ENCODE peak calls at places on chromosome 2, in eight cellular contexts. One of them, this sample, is unnamed.

GRCh38 chr2:47043142-47043890 is 111.8 kb downstream of the STPG4 start:
- DNase-seq in HCT116: peak
- DNase-seq in heart left ventricle: no peak
- DNase-seq in choroid plexus epithelial cell: peak
- DNase-seq in cardiac muscle cell: peak
- DNase-seq in HL-60: no peak
- DNase-seq in BJ: peak
- DNase-seq in SJCRH30: peak
- DNase-seq in this sample: peak

GRCh38 chr2:40400336-40400953 is 51.4 kb downstream of the SLC8A1 start:
- DNase-seq in HCT116: no peak
- DNase-seq in heart left ventricle: no peak
- DNase-seq in choroid plexus epithelial cell: no peak
- DNase-seq in cardiac muscle cell: peak
- DNase-seq in HL-60: no peak
- DNase-seq in BJ: no peak
- DNase-seq in SJCRH30: no peak
- DNase-seq in this sample: no peak

GRCh38 chr2:12928197-12928596 is 211.5 kb downstream of the TRIB2 start:
- DNase-seq in HCT116: no peak
- DNase-seq in heart left ventricle: no peak
- DNase-seq in choroid plexus epithelial cell: peak
- DNase-seq in cardiac muscle cell: peak
- DNase-seq in HL-60: no peak
- DNase-seq in BJ: peak
- DNase-seq in SJCRH30: peak
- DNase-seq in this sample: no peak

GRCh38 chr2:240896871-240897692 is 1.1 kb upstream of the MAB21L4 start:
- DNase-seq in HCT116: no peak
- DNase-seq in heart left ventricle: peak
- DNase-seq in choroid plexus epithelial cell: no peak
- DNase-seq in cardiac muscle cell: no peak
- DNase-seq in HL-60: no peak
- DNase-seq in BJ: no peak
- DNase-seq in SJCRH30: no peak
- DNase-seq in this sample: no peak

GRCh38 chr2:235614900-235615712 is 121.3 kb downstream of the AGAP1 start:
- DNase-seq in HCT116: no peak
- DNase-seq in heart left ventricle: no peak
- DNase-seq in choroid plexus epithelial cell: peak
- DNase-seq in cardiac muscle cell: peak
- DNase-seq in HL-60: no peak
- DNase-seq in BJ: peak
- DNase-seq in SJCRH30: no peak
- DNase-seq in this sample: no peak

GRCh38 chr2:127124426-127124825 is 17.5 kb upstream of the BIN1 start:
- DNase-seq in HCT116: no peak
- DNase-seq in heart left ventricle: no peak
- DNase-seq in choroid plexus epithelial cell: no peak
- DNase-seq in cardiac muscle cell: no peak
- DNase-seq in HL-60: no peak
- DNase-seq in BJ: no peak
- DNase-seq in SJCRH30: no peak
- DNase-seq in this sample: no peak

GRCh38 chr2:62705007-62705829 is at the start of gene EHBP1:
- DNase-seq in HCT116: peak
- DNase-seq in heart left ventricle: peak
- DNase-seq in choroid plexus epithelial cell: peak
- DNase-seq in cardiac muscle cell: peak
- DNase-seq in HL-60: peak
- DNase-seq in BJ: peak
- DNase-seq in SJCRH30: peak
- DNase-seq in this sample: peak

GRCh38 chr2:10591207-10591606 is 98.6 kb downstream of the NOL10 start:
- DNase-seq in HCT116: no peak
- DNase-seq in heart left ventricle: no peak
- DNase-seq in choroid plexus epithelial cell: peak
- DNase-seq in cardiac muscle cell: peak
- DNase-seq in HL-60: peak
- DNase-seq in BJ: no peak
- DNase-seq in SJCRH30: no peak
- DNase-seq in this sample: no peak

GRCh38 chr2:209773377-209773776 is 1.7 kb downstream of the UNC80 start:
- DNase-seq in HCT116: no peak
- DNase-seq in heart left ventricle: no peak
- DNase-seq in choroid plexus epithelial cell: no peak
- DNase-seq in cardiac muscle cell: no peak
- DNase-seq in HL-60: no peak
- DNase-seq in BJ: no peak
- DNase-seq in SJCRH30: peak
- DNase-seq in this sample: no peak

GRCh38 chr2:42201228-42201855 is 32.2 kb downstream of the EML4 start:
- DNase-seq in HCT116: no peak
- DNase-seq in heart left ventricle: no peak
- DNase-seq in choroid plexus epithelial cell: no peak
- DNase-seq in cardiac muscle cell: no peak
- DNase-seq in HL-60: no peak
- DNase-seq in BJ: no peak
- DNase-seq in SJCRH30: no peak
- DNase-seq in this sample: no peak

GRCh38 chr2:169716229-169716886 is 17.3 kb upstream of the KLHL23 start:
- DNase-seq in HCT116: no peak
- DNase-seq in heart left ventricle: no peak
- DNase-seq in choroid plexus epithelial cell: peak
- DNase-seq in cardiac muscle cell: peak
- DNase-seq in HL-60: no peak
- DNase-seq in BJ: peak
- DNase-seq in SJCRH30: peak
- DNase-seq in this sample: no peak

GRCh38 chr2:72081450-72081849 is 66.2 kb downstream of the CYP26B1 start:
- DNase-seq in HCT116: no peak
- DNase-seq in heart left ventricle: no peak
- DNase-seq in choroid plexus epithelial cell: peak
- DNase-seq in cardiac muscle cell: peak
- DNase-seq in HL-60: no peak
- DNase-seq in BJ: no peak
- DNase-seq in SJCRH30: no peak
- DNase-seq in this sample: no peak

GRCh38 chr2:86046985-86047384 is 58.7 kb downstream of the POLR1A start:
- DNase-seq in HCT116: no peak
- DNase-seq in heart left ventricle: no peak
- DNase-seq in choroid plexus epithelial cell: no peak
- DNase-seq in cardiac muscle cell: no peak
- DNase-seq in HL-60: no peak
- DNase-seq in BJ: no peak
- DNase-seq in SJCRH30: no peak
- DNase-seq in this sample: no peak

GRCh38 chr2:105114551-105114950 is 76.7 kb downstream of the MRPS9 start:
- DNase-seq in HCT116: peak
- DNase-seq in heart left ventricle: no peak
- DNase-seq in choroid plexus epithelial cell: peak
- DNase-seq in cardiac muscle cell: peak
- DNase-seq in HL-60: no peak
- DNase-seq in BJ: no peak
- DNase-seq in SJCRH30: no peak
- DNase-seq in this sample: peak

DNA sequence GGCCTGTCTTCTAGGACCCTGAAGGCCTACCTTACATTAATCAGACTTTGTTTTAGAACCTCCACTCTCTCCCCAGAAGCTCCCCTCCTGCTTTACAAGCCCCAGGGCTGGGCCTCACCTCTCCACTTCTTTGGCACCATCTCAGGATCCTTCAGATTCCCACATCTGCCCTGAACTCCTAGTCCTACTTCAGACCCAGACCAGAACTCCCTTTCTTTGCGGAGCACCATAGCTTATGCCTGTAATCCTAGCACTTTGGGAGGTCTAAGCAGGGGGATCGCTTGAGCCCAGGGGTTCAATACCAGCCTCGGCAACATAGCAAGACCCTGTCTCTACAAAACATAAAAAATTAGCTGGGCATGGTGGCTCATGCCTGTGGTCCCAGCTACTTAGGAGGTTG is 991 bp downstream of the CHCHD5 start:
- DNase-seq in HCT116: no peak
- DNase-seq in heart left ventricle: no peak
- DNase-seq in choroid plexus epithelial cell: no peak
- DNase-seq in cardiac muscle cell: no peak
- DNase-seq in HL-60: no peak
- DNase-seq in BJ: no peak
- DNase-seq in SJCRH30: no peak
- DNase-seq in this sample: no peak
- H3K4me3 ChIP-seq in HCT116: peak
- H3K4me3 ChIP-seq in heart left ventricle: peak
- H3K4me3 ChIP-seq in choroid plexus epithelial cell: no peak
- H3K4me3 ChIP-seq in cardiac muscle cell: peak
- H3K4me3 ChIP-seq in HL-60: peak
- H3K4me3 ChIP-seq in BJ: no peak
- H3K4me3 ChIP-seq in SJCRH30: peak
- H3K4me3 ChIP-seq in this sample: peak

GRCh38 chr2:118186858-118187254 is 98.6 kb downstream of the INSIG2 start:
- DNase-seq in HCT116: no peak
- DNase-seq in heart left ventricle: no peak
- DNase-seq in choroid plexus epithelial cell: no peak
- DNase-seq in cardiac muscle cell: no peak
- DNase-seq in HL-60: no peak
- DNase-seq in BJ: no peak
- DNase-seq in SJCRH30: no peak
- DNase-seq in this sample: no peak
- H3K4me3 ChIP-seq in HCT116: no peak
- H3K4me3 ChIP-seq in heart left ventricle: peak
- H3K4me3 ChIP-seq in choroid plexus epithelial cell: no peak
- H3K4me3 ChIP-seq in cardiac muscle cell: peak
- H3K4me3 ChIP-seq in HL-60: no peak
- H3K4me3 ChIP-seq in BJ: peak
- H3K4me3 ChIP-seq in SJCRH30: peak
- H3K4me3 ChIP-seq in this sample: no peak

DNA sequence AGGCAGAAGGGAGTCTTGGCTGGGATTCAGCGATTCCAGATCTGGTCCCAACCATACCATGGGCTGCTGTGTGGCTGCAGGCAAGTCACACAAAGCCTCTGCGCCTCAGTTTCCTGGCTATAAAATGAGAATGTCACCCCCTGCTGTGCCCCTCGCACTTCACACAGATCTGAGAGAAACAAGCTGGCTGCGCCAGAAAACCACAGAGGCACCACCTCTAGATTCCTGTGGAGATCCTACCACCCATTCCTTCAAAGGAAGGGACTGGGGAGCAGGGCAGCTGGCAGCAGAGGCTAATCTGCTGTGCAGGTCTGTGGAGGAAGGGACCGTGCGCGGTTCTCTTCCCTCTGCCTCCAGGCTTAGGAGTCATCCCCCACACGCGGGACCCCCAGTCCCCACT is 19.8 kb downstream of the NEURL3 start:
- DNase-seq in HCT116: no peak
- DNase-seq in heart left ventricle: no peak
- DNase-seq in choroid plexus epithelial cell: peak
- DNase-seq in cardiac muscle cell: no peak
- DNase-seq in HL-60: no peak
- DNase-seq in BJ: no peak
- DNase-seq in SJCRH30: no peak
- DNase-seq in this sample: no peak
- H3K4me3 ChIP-seq in HCT116: no peak
- H3K4me3 ChIP-seq in heart left ventricle: peak
- H3K4me3 ChIP-seq in choroid plexus epithelial cell: no peak
- H3K4me3 ChIP-seq in cardiac muscle cell: no peak
- H3K4me3 ChIP-seq in HL-60: no peak
- H3K4me3 ChIP-seq in BJ: no peak
- H3K4me3 ChIP-seq in SJCRH30: no peak
- H3K4me3 ChIP-seq in this sample: no peak

DNA sequence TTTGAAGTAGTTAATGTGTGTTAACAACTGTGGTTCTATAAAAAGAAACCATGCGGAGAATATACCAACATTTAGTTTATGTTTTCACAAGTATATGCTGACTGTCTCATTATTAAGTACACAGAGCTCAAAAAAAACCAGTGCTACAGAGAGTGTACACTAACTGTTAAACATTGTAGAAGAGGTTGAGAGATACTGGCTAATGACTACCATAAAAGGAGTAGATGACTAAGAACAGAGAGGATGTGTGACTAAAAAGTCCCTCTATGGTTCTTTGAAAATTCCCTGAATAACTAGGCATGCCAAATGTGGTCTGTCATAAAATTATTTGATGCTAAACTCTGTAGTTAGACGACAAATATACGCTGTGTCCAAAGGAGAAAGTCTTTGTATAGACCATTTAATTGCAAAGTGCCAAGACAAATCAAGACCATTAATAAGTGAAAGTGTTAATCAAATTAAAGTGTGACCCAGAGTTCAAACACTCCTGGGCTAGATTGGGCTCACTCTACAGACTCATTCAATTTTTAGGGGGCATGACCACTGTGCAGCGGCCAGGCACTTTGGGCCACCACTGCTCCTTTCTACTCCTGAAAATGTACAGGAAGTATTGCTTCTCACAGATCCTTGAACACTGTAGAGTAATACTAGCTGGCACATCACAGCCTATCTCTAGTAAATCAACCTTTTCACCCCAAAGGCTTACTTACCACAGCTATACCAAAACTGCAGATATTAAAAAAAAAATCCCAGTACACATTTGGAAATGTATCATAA is 45.1 kb upstream of the SERTAD2 start:
- DNase-seq in HCT116: peak
- DNase-seq in heart left ventricle: no peak
- DNase-seq in choroid plexus epithelial cell: peak
- DNase-seq in cardiac muscle cell: peak
- DNase-seq in HL-60: no peak
- DNase-seq in BJ: peak
- DNase-seq in SJCRH30: no peak
- DNase-seq in this sample: peak
- H3K4me3 ChIP-seq in HCT116: no peak
- H3K4me3 ChIP-seq in heart left ventricle: no peak
- H3K4me3 ChIP-seq in choroid plexus epithelial cell: no peak
- H3K4me3 ChIP-seq in cardiac muscle cell: no peak
- H3K4me3 ChIP-seq in HL-60: no peak
- H3K4me3 ChIP-seq in BJ: no peak
- H3K4me3 ChIP-seq in SJCRH30: no peak
- H3K4me3 ChIP-seq in this sample: no peak